ENCODE peak calls at places on chromosomes 12 and 14, in eight cellular contexts. E is left ventricle myocardium inferior; L is CD4-positive, alpha-beta memory T cell; W is tibial nerve; K is RWPE1; T is stomach; N is colonic mucosa; F is fibroblast of lung. A is an unnamed sample.

GRCh38 chr12:104702565-104703139 is 245.9 kb downstream of the CHST11 start:
- DNase-seq in F (no peak), K (no peak), W (peak), N (peak), E (peak), T (no peak), L (no peak), A (no peak)

GRCh38 chr12:54932691-54933090 is 51.9 kb downstream of the TESPA1 start:
- DNase-seq in N (peak), W (peak), L (no peak), K (no peak), F (peak), E (no peak), T (no peak), A (no peak)

GRCh38 chr12:19158909-19159308 is 29.4 kb downstream of the PLEKHA5 start:
- DNase-seq in E (no peak), F (peak), L (no peak), K (no peak), N (no peak), T (no peak), W (no peak), A (no peak)

GRCh38 chr12:49451468-49452259 is 84.4 kb downstream of the SPATS2 start:
- DNase-seq in T (no peak), E (no peak), N (no peak), F (no peak), K (no peak), L (no peak), W (no peak), A (no peak)

GRCh38 chr12:132481771-132482745 is 7.9 kb upstream of the FBRSL1 start:
- DNase-seq in L (no peak), K (no peak), E (no peak), F (no peak), T (no peak), N (no peak), W (no peak), A (no peak)

GRCh38 chr12:116595186-116595585 is 36.0 kb downstream of the MAP1LC3B2 start:
- DNase-seq in W (no peak), N (no peak), F (no peak), K (no peak), L (no peak), E (no peak), T (no peak), A (no peak)

GRCh38 chr12:114664661-114665320 is 19.2 kb downstream of the TBX3 start:
- DNase-seq in W (no peak), K (no peak), F (no peak), L (no peak), N (no peak), E (no peak), T (no peak), A (no peak)

GRCh38 chr12:120783197-120783596 is 57.6 kb downstream of the ACADS start:
- DNase-seq in N (no peak), L (no peak), F (peak), T (no peak), E (no peak), W (no peak), K (peak), A (no peak)

GRCh38 chr14:52917732-52918131 is 33.1 kb downstream of the FERMT2 start:
- DNase-seq in K (no peak), N (no peak), L (no peak), F (no peak), W (no peak), E (no peak), T (no peak), A (no peak)

GRCh38 chr12:93804392-93805179 is 127.4 kb downstream of the CRADD start:
- DNase-seq in L (no peak), K (peak), N (no peak), T (no peak), E (no peak), W (no peak), F (peak), A (no peak)

GRCh38 chr14:105889666-105890473 is 363.5 kb downstream of the TMEM121 start:
- DNase-seq in K (no peak), E (peak), T (no peak), F (no peak), W (peak), N (no peak), L (no peak), A (no peak)

GRCh38 chr12:42589465-42590323 is at the start of gene PRICKLE1:
- DNase-seq in N (no peak), L (peak), W (no peak), F (peak), T (peak), K (peak), E (peak), A (no peak)

GRCh38 chr14:60679566-60680258 is 30.4 kb upstream of the SIX1 start:
- DNase-seq in W (no peak), E (no peak), K (no peak), F (no peak), L (no peak), N (no peak), T (no peak), A (no peak)

GRCh38 chr14:93936245-93936644 is 9.1 kb downstream of the FAM181A start:
- DNase-seq in N (no peak), F (no peak), L (no peak), T (no peak), K (peak), W (no peak), E (no peak), A (no peak)

GRCh38 chr12:127567531-127567930 is 699.4 kb upstream of the TMEM132C start:
- DNase-seq in L (no peak), K (no peak), F (no peak), W (no peak), E (no peak), N (no peak), T (no peak), A (no peak)

GRCh38 chr12:88272456-88272855 is 130.3 kb downstream of the TMTC3 start:
- DNase-seq in E (no peak), W (no peak), N (no peak), T (no peak), L (no peak), F (no peak), K (no peak), A (no peak)

GRCh38 chr12:31783996-31784645 is 55.3 kb upstream of the AMN1 start:
- DNase-seq in K (no peak), F (no peak), T (no peak), N (no peak), W (no peak), L (no peak), E (no peak), A (no peak)

GRCh38 chr12:10243803-10244520 is 31.3 kb downstream of the GABARAPL1 start:
- DNase-seq in N (no peak), L (no peak), W (no peak), K (no peak), E (no peak), T (no peak), F (no peak), A (no peak)

GRCh38 chr14:87522575-87522974 is 470.4 kb downstream of the GALC start:
- DNase-seq in W (no peak), K (peak), N (no peak), T (no peak), E (no peak), F (no peak), L (no peak), A (no peak)

GRCh38 chr12:48061943-48062719 is 43.7 kb downstream of the SENP1 start:
- DNase-seq in T (no peak), K (no peak), W (no peak), E (no peak), N (no peak), L (no peak), F (peak), A (no peak)

GRCh38 chr12:102821149-102821548 is 95.9 kb downstream of the PAH start:
- DNase-seq in L (no peak), F (no peak), K (no peak), T (no peak), W (no peak), E (no peak), N (no peak), A (no peak)
- H3K27ac ChIP-seq in L (no peak), F (no peak), K (no peak), T (no peak), W (no peak), E (no peak), N (no peak), A (no peak)

GRCh38 chr14:24367506-24368214 is at the start of gene NFATC4:
- DNase-seq in W (peak), F (peak), E (peak), N (peak), K (no peak), L (no peak), T (peak), A (peak)
- H3K27ac ChIP-seq in W (peak), F (peak), E (peak), N (peak), K (no peak), L (no peak), T (peak), A (peak)

GRCh38 chr12:70319632-70320031 is 46.5 kb upstream of the KCNMB4 start:
- DNase-seq in T (no peak), F (no peak), N (no peak), K (no peak), W (no peak), L (no peak), E (no peak), A (no peak)

GRCh38 chr12:70317781-70318180 is 48.3 kb upstream of the KCNMB4 start:
- DNase-seq in N (no peak), W (no peak), T (no peak), F (peak), L (no peak), E (no peak), K (no peak), A (no peak)

DNA sequence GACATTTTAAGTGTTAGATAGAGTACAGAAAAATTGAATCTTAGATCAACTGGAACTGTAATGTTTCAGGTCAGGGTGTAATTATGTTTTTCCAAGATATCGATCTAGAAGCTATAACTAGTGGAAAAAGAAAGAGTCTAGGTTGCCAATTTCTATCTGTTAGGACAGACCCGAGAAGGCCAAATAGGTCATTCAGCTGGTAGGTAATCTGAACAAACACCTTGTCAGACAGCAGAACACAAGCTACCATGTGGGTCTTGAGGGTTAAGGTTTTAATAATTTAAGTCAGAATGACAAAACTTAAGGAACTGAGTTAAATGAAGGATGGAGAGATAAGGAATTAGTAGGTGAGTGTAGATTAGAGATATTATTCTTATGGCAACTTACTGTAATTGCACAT is 44.9 kb upstream of the KCNMB4 start:
- DNase-seq in E (no peak), T (no peak), W (no peak), N (no peak), K (no peak), F (no peak), L (no peak), A (no peak)
- H3K27ac ChIP-seq in E (no peak), T (no peak), W (no peak), N (no peak), K (no peak), F (no peak), L (no peak), A (no peak)

DNA sequence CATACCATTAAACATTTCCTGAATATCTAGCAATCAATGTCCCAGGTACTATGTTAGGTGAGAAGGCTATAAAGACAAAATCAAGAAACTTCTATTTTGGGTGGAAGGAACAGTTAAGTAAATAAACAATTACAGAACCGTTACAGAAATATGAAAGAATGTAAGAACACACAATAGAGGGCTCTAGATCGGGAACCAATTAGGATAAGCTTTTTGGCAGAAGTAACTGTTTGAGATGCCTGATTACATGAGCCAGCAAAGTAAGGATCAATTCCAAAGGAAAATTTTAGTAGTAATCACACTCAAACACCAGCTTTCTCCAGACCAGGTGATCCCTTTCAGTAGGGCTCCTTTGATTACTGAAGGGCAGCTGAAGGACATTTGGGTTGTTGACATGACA is 33.9 kb downstream of the PPP1R12A start:
- DNase-seq in L (no peak), F (no peak), E (no peak), W (no peak), K (no peak), T (no peak), N (no peak), A (no peak)
- H3K27ac ChIP-seq in L (no peak), F (no peak), E (no peak), W (no peak), K (no peak), T (no peak), N (no peak), A (no peak)

GRCh38 chr12:110638792-110639191 is 24.9 kb downstream of the TCTN1 start:
- DNase-seq in N (no peak), E (no peak), T (no peak), F (no peak), W (no peak), K (no peak), L (no peak), A (no peak)
- H3K27ac ChIP-seq in N (no peak), E (peak), T (no peak), F (no peak), W (no peak), K (no peak), L (no peak), A (no peak)

GRCh38 chr12:111068281-111068680 is 147.9 kb upstream of the MYL2 start:
- DNase-seq in E (no peak), W (no peak), K (no peak), L (peak), N (no peak), T (no peak), F (no peak), A (no peak)

GRCh38 chr12:111066744-111067437 is 146.5 kb upstream of the MYL2 start:
- DNase-seq in T (no peak), F (no peak), K (peak), N (no peak), L (no peak), W (no peak), E (no peak), A (no peak)

GRCh38 chr12:111064982-111065381 is 144.6 kb upstream of the MYL2 start:
- DNase-seq in K (no peak), W (no peak), N (no peak), E (no peak), L (no peak), F (no peak), T (no peak), A (no peak)

GRCh38 chr12:111069886-111070285 is 149.5 kb upstream of the MYL2 start:
- DNase-seq in F (no peak), W (no peak), N (no peak), K (no peak), T (no peak), E (no peak), L (no peak), A (no peak)

DNA sequence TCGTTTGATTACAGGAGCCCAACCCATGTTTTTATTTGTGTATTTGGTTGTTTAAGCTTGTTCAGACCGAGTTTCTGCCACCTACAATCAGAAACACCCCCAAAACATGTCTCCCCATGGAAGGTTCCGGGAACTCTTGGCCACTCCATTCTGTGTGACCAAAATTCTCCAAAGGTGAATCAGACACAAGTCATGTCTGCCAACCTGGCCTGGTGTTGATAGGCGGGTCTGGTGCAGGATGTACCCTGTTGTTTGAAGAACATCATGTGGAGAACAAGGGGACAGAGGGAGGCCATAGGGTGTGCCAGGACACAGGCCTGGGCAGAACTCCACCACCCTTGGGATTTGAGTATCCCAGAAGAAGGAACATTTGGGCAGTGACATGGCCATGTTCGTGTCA is 147.1 kb upstream of the MYL2 start:
- DNase-seq in K (peak), T (peak), E (no peak), W (no peak), N (no peak), L (no peak), F (no peak), A (no peak)
- H3K27ac ChIP-seq in K (peak), T (no peak), E (no peak), W (no peak), N (no peak), L (no peak), F (no peak), A (no peak)

GRCh38 chr12:118033902-118034301 is 17.4 kb downstream of the RFC5 start:
- DNase-seq in K (no peak), L (no peak), W (no peak), E (no peak), F (no peak), N (no peak), T (no peak), A (no peak)

GRCh38 chr12:118032188-118032587 is 15.7 kb downstream of the RFC5 start:
- DNase-seq in F (no peak), K (no peak), E (no peak), L (no peak), N (no peak), W (no peak), T (no peak), A (no peak)

GRCh38 chr12:118035194-118036041 is 18.9 kb downstream of the RFC5 start:
- DNase-seq in T (no peak), F (peak), K (no peak), E (no peak), N (peak), W (no peak), L (no peak), A (no peak)

GRCh38 chr12:118034429-118035193 is 18.1 kb downstream of the RFC5 start:
- DNase-seq in W (no peak), N (peak), L (no peak), F (peak), E (no peak), K (peak), T (no peak), A (no peak)

GRCh38 chr12:118033331-118033730 is 16.8 kb downstream of the RFC5 start:
- DNase-seq in E (no peak), T (no peak), L (no peak), K (no peak), W (no peak), N (no peak), F (no peak), A (no peak)
- H3K27ac ChIP-seq in E (no peak), T (no peak), L (no peak), K (no peak), W (no peak), N (no peak), F (peak), A (no peak)

GRCh38 chr14:37328673-37329072 is 130.9 kb downstream of the MIPOL1 start:
- DNase-seq in E (no peak), N (no peak), W (no peak), L (no peak), K (no peak), F (no peak), T (no peak), A (no peak)
- H3K27ac ChIP-seq in E (no peak), N (no peak), W (no peak), L (no peak), K (no peak), F (no peak), T (no peak), A (no peak)

GRCh38 chr12:45667761-45668160 is 61.7 kb upstream of the ARID2 start:
- DNase-seq in W (no peak), N (no peak), T (no peak), E (no peak), F (no peak), L (no peak), K (no peak), A (no peak)
- H3K27ac ChIP-seq in W (no peak), N (no peak), T (no peak), E (no peak), F (no peak), L (no peak), K (no peak), A (no peak)

A was measured in substantia nigra.